ENCODE peak calls at places on chromosomes 7 and 10, in ten cellular contexts. One of them, this sample, is unnamed. For H3K4me1, the result is how much of the 10 kb centered on the place peaks cover.

GRCh38 chr7:92750961-92751360 is 85.4 kb downstream of the CDK6 start:
- DNase-seq in A549: peak
- DNase-seq in uterus: no peak
- DNase-seq in K562: no peak
- DNase-seq in heart left ventricle: no peak
- DNase-seq in stomach: no peak
- DNase-seq in body of pancreas: no peak
- DNase-seq in IMR-90: peak
- DNase-seq in HCT116: no peak
- DNase-seq in tibial nerve: no peak
- DNase-seq in this sample: no peak

GRCh38 chr10:75547391-75548298 is 116.2 kb downstream of the LRMDA start:
- DNase-seq in A549: no peak
- DNase-seq in uterus: peak
- DNase-seq in K562: no peak
- DNase-seq in heart left ventricle: no peak
- DNase-seq in stomach: no peak
- DNase-seq in body of pancreas: no peak
- DNase-seq in IMR-90: peak
- DNase-seq in HCT116: no peak
- DNase-seq in tibial nerve: no peak
- DNase-seq in this sample: no peak

GRCh38 chr7:112083776-112084175 is 122.4 kb downstream of the DOCK4 start:
- DNase-seq in A549: no peak
- DNase-seq in uterus: no peak
- DNase-seq in K562: no peak
- DNase-seq in heart left ventricle: no peak
- DNase-seq in stomach: no peak
- DNase-seq in body of pancreas: no peak
- DNase-seq in IMR-90: no peak
- DNase-seq in HCT116: no peak
- DNase-seq in tibial nerve: no peak
- DNase-seq in this sample: no peak

GRCh38 chr7:28473567-28474266 is 61.4 kb downstream of the CREB5 start:
- DNase-seq in A549: no peak
- DNase-seq in uterus: peak
- DNase-seq in K562: no peak
- DNase-seq in heart left ventricle: peak
- DNase-seq in stomach: no peak
- DNase-seq in body of pancreas: no peak
- DNase-seq in IMR-90: no peak
- DNase-seq in HCT116: no peak
- DNase-seq in tibial nerve: peak
- DNase-seq in this sample: no peak

GRCh38 chr7:57438244-57438643 is 11.7 kb upstream of the ZNF716 start:
- DNase-seq in A549: no peak
- DNase-seq in uterus: no peak
- DNase-seq in K562: no peak
- DNase-seq in heart left ventricle: no peak
- DNase-seq in stomach: no peak
- DNase-seq in body of pancreas: no peak
- DNase-seq in IMR-90: no peak
- DNase-seq in HCT116: no peak
- DNase-seq in tibial nerve: no peak
- DNase-seq in this sample: no peak

GRCh38 chr7:73851410-73852338 is 9.3 kb upstream of the TMEM270 start:
- DNase-seq in A549: peak
- DNase-seq in uterus: peak
- DNase-seq in K562: peak
- DNase-seq in heart left ventricle: no peak
- DNase-seq in stomach: no peak
- DNase-seq in body of pancreas: no peak
- DNase-seq in IMR-90: peak
- DNase-seq in HCT116: peak
- DNase-seq in tibial nerve: no peak
- DNase-seq in this sample: no peak

GRCh38 chr10:23344251-23344841 is at the start of gene C10orf67:
- DNase-seq in A549: peak
- DNase-seq in uterus: peak
- DNase-seq in K562: no peak
- DNase-seq in heart left ventricle: peak
- DNase-seq in stomach: no peak
- DNase-seq in body of pancreas: no peak
- DNase-seq in IMR-90: peak
- DNase-seq in HCT116: no peak
- DNase-seq in tibial nerve: peak
- DNase-seq in this sample: no peak

GRCh38 chr10:17425584-17426262 is 28.7 kb downstream of the ST8SIA6 start:
- DNase-seq in A549: no peak
- DNase-seq in uterus: no peak
- DNase-seq in K562: peak
- DNase-seq in heart left ventricle: peak
- DNase-seq in stomach: no peak
- DNase-seq in body of pancreas: no peak
- DNase-seq in IMR-90: no peak
- DNase-seq in HCT116: no peak
- DNase-seq in tibial nerve: no peak
- DNase-seq in this sample: no peak

GRCh38 chr10:120586471-120586872 is 129.4 kb downstream of the PLPP4 start:
- DNase-seq in A549: no peak
- DNase-seq in uterus: no peak
- DNase-seq in K562: no peak
- DNase-seq in heart left ventricle: no peak
- DNase-seq in stomach: no peak
- DNase-seq in body of pancreas: no peak
- DNase-seq in IMR-90: no peak
- DNase-seq in HCT116: no peak
- DNase-seq in tibial nerve: no peak
- DNase-seq in this sample: no peak

GRCh38 chr7:44148961-44149550 is 7.9 kb upstream of the MYL7 start:
- DNase-seq in A549: no peak
- DNase-seq in uterus: peak
- DNase-seq in K562: no peak
- DNase-seq in heart left ventricle: no peak
- DNase-seq in stomach: no peak
- DNase-seq in body of pancreas: peak
- DNase-seq in IMR-90: no peak
- DNase-seq in HCT116: no peak
- DNase-seq in tibial nerve: no peak
- DNase-seq in this sample: no peak

GRCh38 chr7:118590107-118590506 is 365.6 kb downstream of the ANKRD7 start:
- DNase-seq in A549: no peak
- DNase-seq in uterus: no peak
- DNase-seq in K562: no peak
- DNase-seq in heart left ventricle: no peak
- DNase-seq in stomach: no peak
- DNase-seq in body of pancreas: no peak
- DNase-seq in IMR-90: no peak
- DNase-seq in HCT116: peak
- DNase-seq in tibial nerve: no peak
- DNase-seq in this sample: no peak

GRCh38 chr7:151081170-151082101 is 827 bp upstream of the FASTK start:
- DNase-seq in A549: peak
- DNase-seq in uterus: peak
- DNase-seq in K562: peak
- DNase-seq in heart left ventricle: no peak
- DNase-seq in stomach: peak
- DNase-seq in body of pancreas: no peak
- DNase-seq in IMR-90: no peak
- DNase-seq in HCT116: no peak
- DNase-seq in tibial nerve: no peak
- DNase-seq in this sample: no peak

GRCh38 chr7:130996841-130997231 is 262.8 kb upstream of the KLF14 start:
- DNase-seq in A549: peak
- DNase-seq in uterus: no peak
- DNase-seq in K562: no peak
- DNase-seq in heart left ventricle: no peak
- DNase-seq in stomach: peak
- DNase-seq in body of pancreas: peak
- DNase-seq in IMR-90: peak
- DNase-seq in HCT116: peak
- DNase-seq in tibial nerve: no peak
- DNase-seq in this sample: no peak

GRCh38 chr7:130995252-130996081 is 261.5 kb upstream of the KLF14 start:
- DNase-seq in A549: no peak
- DNase-seq in uterus: no peak
- DNase-seq in K562: no peak
- DNase-seq in heart left ventricle: no peak
- DNase-seq in stomach: peak
- DNase-seq in body of pancreas: peak
- DNase-seq in IMR-90: no peak
- DNase-seq in HCT116: peak
- DNase-seq in tibial nerve: no peak
- DNase-seq in this sample: no peak

GRCh38 chr7:130994378-130995115 is 260.5 kb upstream of the KLF14 start:
- DNase-seq in A549: no peak
- DNase-seq in uterus: peak
- DNase-seq in K562: no peak
- DNase-seq in heart left ventricle: peak
- DNase-seq in stomach: peak
- DNase-seq in body of pancreas: peak
- DNase-seq in IMR-90: no peak
- DNase-seq in HCT116: no peak
- DNase-seq in tibial nerve: peak
- DNase-seq in this sample: no peak

GRCh38 chr7:130996205-130996840 is 262.3 kb upstream of the KLF14 start:
- DNase-seq in A549: no peak
- DNase-seq in uterus: no peak
- DNase-seq in K562: no peak
- DNase-seq in heart left ventricle: no peak
- DNase-seq in stomach: peak
- DNase-seq in body of pancreas: no peak
- DNase-seq in IMR-90: no peak
- DNase-seq in HCT116: no peak
- DNase-seq in tibial nerve: no peak
- DNase-seq in this sample: no peak

DNA sequence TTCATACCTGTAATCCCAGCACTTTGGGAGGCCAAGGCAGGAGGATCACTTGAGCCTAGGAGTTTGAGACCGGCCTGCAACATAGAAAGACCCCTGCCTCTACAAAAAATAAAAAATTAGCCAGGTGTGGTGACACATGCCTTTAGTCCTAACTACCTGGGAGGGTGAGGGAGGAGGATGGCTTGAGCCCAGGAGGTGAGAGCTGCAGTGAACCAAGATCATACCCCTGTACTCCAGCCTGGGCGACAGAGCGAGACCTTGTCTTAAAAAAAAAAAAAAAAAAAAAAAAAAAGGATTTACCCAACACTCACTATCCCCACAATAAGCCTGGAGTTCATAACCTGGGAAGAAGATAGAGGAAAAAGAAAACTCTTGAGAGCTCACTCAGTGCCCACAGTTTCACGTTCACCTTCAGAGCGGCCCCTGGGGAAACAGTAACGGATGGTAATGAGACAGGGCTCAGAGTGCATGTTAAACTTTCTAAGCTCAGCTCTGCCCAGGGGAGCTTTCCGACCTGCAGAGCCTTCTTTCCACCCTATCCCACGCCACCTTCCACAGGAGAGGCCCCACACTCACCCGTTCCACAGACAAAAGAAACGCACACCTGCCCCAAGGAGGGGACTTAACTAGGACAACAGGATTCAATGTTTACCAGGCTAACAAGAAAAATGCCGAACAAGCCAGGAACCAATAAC is 259.8 kb upstream of the KLF14 start:
- DNase-seq in A549: no peak
- DNase-seq in uterus: no peak
- DNase-seq in K562: no peak
- DNase-seq in heart left ventricle: no peak
- DNase-seq in stomach: no peak
- DNase-seq in body of pancreas: no peak
- DNase-seq in IMR-90: no peak
- DNase-seq in HCT116: no peak
- DNase-seq in tibial nerve: no peak
- DNase-seq in this sample: no peak
- H3K4me1 ChIP-seq in A549: half or more
- H3K4me1 ChIP-seq in uterus: under half
- H3K4me1 ChIP-seq in K562: under half
- H3K4me1 ChIP-seq in heart left ventricle: under half
- H3K4me1 ChIP-seq in stomach: half or more
- H3K4me1 ChIP-seq in body of pancreas: half or more
- H3K4me1 ChIP-seq in IMR-90: under half
- H3K4me1 ChIP-seq in HCT116: half or more
- H3K4me1 ChIP-seq in tibial nerve: half or more
- H3K4me1 ChIP-seq in this sample: half or more

DNA sequence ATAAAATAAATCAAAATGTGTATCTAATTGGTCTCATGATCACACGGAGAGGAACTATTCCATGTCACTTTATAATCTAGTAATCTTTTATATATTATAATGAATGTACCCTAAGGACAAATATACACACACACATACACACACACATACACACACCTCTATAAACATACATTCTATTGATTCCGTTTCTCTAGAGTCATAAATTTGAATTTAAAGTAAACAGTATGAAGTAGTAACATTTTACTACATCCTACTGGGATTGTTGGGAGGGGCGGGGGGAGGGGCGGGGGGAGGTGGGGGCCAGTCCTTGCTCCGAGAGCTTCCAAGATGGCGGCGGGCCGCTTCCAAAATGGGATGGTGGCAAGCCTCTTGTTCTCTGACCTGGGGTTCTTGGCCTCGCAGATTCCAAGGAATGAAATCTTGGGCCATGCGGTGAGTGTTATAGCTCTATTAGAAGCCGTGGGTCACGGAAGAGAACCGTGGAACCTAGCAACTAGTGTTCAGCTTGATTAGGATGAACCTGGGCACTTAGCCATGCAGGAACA is 143.2 kb downstream of the REEP3 start:
- DNase-seq in A549: no peak
- DNase-seq in uterus: no peak
- DNase-seq in K562: no peak
- DNase-seq in heart left ventricle: no peak
- DNase-seq in stomach: no peak
- DNase-seq in body of pancreas: no peak
- DNase-seq in IMR-90: no peak
- DNase-seq in HCT116: no peak
- DNase-seq in tibial nerve: no peak
- DNase-seq in this sample: no peak
- H3K4me3 ChIP-seq in A549: no peak
- H3K4me3 ChIP-seq in uterus: no peak
- H3K4me3 ChIP-seq in K562: no peak
- H3K4me3 ChIP-seq in heart left ventricle: no peak
- H3K4me3 ChIP-seq in stomach: no peak
- H3K4me3 ChIP-seq in body of pancreas: no peak
- H3K4me3 ChIP-seq in IMR-90: no peak
- H3K4me3 ChIP-seq in HCT116: no peak
- H3K4me3 ChIP-seq in tibial nerve: no peak
- H3K4me3 ChIP-seq in this sample: no peak

GRCh38 chr10:13891542-13892431 is 305.0 kb downstream of the PRPF18 start:
- DNase-seq in A549: no peak
- DNase-seq in uterus: no peak
- DNase-seq in K562: peak
- DNase-seq in heart left ventricle: peak
- DNase-seq in stomach: no peak
- DNase-seq in body of pancreas: no peak
- DNase-seq in IMR-90: no peak
- DNase-seq in HCT116: no peak
- DNase-seq in tibial nerve: no peak
- DNase-seq in this sample: no peak
- TF ChIP-seq POLR2A in A549: no peak
- TF ChIP-seq POLR2A in uterus: no peak
- TF ChIP-seq POLR2A in K562: no peak
- TF ChIP-seq POLR2A in heart left ventricle: no peak
- TF ChIP-seq POLR2A in stomach: no peak
- TF ChIP-seq POLR2A in body of pancreas: no peak
- TF ChIP-seq POLR2A in IMR-90: peak
- TF ChIP-seq POLR2A in HCT116: no peak
- TF ChIP-seq POLR2A in tibial nerve: no peak
- TF ChIP-seq POLR2A in this sample: no peak

GRCh38 chr7:20183086-20183485 is 34.1 kb downstream of the MACC1 start:
- DNase-seq in A549: no peak
- DNase-seq in uterus: no peak
- DNase-seq in K562: no peak
- DNase-seq in heart left ventricle: no peak
- DNase-seq in stomach: no peak
- DNase-seq in body of pancreas: no peak
- DNase-seq in IMR-90: no peak
- DNase-seq in HCT116: no peak
- DNase-seq in tibial nerve: no peak
- DNase-seq in this sample: no peak
- H3K4me1 ChIP-seq in A549: under half
- H3K4me1 ChIP-seq in uterus: under half
- H3K4me1 ChIP-seq in K562: under half
- H3K4me1 ChIP-seq in heart left ventricle: under half
- H3K4me1 ChIP-seq in stomach: under half
- H3K4me1 ChIP-seq in body of pancreas: under half
- H3K4me1 ChIP-seq in IMR-90: under half
- H3K4me1 ChIP-seq in HCT116: under half
- H3K4me1 ChIP-seq in tibial nerve: under half
- H3K4me1 ChIP-seq in this sample: under half

This sample was measured in esophagus squamous epithelium.